ENCODE peak calls at places on chromosomes 5 and 9, in four cellular contexts. E is WTC11, C is GM12865, Z is mammary epithelial cell. I is an unnamed sample.

GRCh38 chr9:84189901-84190300 is 150.7 kb downstream of the SLC28A3 start:
- DNase-seq in E (no peak), C (no peak), Z (no peak), I (no peak)

GRCh38 chr5:178314066-178314660 is 81.6 kb upstream of the PHYKPL start:
- DNase-seq in E (no peak), C (no peak), Z (no peak), I (no peak)

GRCh38 chr5:176866913-176867312 is 32.2 kb downstream of the HK3 start:
- DNase-seq in E (no peak), C (no peak), Z (no peak), I (no peak)

GRCh38 chr5:64939772-64940510 is 171.2 kb downstream of the CWC27 start:
- DNase-seq in E (peak), C (no peak), Z (no peak), I (no peak)

GRCh38 chr5:133253661-133254060 is 201.8 kb downstream of the HSPA4 start:
- DNase-seq in E (no peak), C (no peak), Z (no peak), I (no peak)

GRCh38 chr5:131751551-131751950 is 45.3 kb downstream of the FNIP1 start:
- DNase-seq in E (no peak), C (no peak), Z (no peak), I (no peak)

GRCh38 chr9:88313364-88314220 is 74.7 kb upstream of the SPIN1 start:
- DNase-seq in E (peak), C (no peak), Z (no peak), I (no peak)

GRCh38 chr9:77710965-77711657 is 63.0 kb upstream of the GNA14 start:
- DNase-seq in E (no peak), C (no peak), Z (no peak), I (no peak)

GRCh38 chr5:146947181-146947941 is 68.8 kb upstream of the PPP2R2B start:
- DNase-seq in E (peak), C (peak), Z (peak), I (no peak)

GRCh38 chr5:87069311-87069710 is 198.4 kb upstream of the RASA1 start:
- DNase-seq in E (no peak), C (no peak), Z (no peak), I (no peak)

GRCh38 chr5:87074072-87074471 is 193.6 kb upstream of the RASA1 start:
- DNase-seq in E (no peak), C (no peak), Z (no peak), I (no peak)

GRCh38 chr5:87074934-87075541 is 192.6 kb upstream of the RASA1 start:
- DNase-seq in E (no peak), C (peak), Z (peak), I (peak)

DNA sequence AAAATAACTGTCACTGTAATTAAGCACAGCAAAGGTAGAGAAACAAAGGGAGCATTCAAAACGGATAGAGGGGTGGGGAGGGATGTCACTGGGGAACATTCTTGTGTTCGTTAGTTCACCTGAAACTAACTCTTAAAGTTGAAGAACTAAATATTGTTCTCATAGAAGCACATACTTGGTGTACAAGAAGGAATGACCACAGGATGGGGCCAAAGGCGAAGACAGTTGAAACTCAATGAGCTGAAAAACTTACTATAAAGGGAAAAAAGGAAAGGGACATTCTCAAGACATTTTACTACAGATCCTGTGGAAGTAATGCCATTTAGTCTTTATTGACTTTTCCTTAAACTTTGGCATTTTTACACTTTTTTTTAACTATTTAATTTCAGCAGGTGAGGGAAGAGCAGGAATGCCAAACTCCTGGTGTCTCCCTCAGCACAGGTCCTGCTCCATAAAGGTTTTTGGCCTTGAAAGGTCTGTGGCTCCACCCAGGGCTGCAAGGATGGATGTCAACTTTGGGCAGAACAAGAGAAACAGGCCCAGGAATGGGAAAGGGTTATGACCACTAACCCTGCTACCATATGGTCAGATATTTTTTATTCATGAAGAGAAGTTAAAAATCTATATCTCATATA is 197.6 kb upstream of the RASA1 start:
- DNase-seq in E (no peak), C (peak), Z (peak), I (peak)
- TF ChIP-seq CTCF in E (no peak), C (peak), Z (peak), I (peak)

GRCh38 chr5:14574891-14575496 is 6.6 kb upstream of the OTULINL start:
- DNase-seq in E (no peak), C (no peak), Z (no peak), I (no peak)

GRCh38 chr5:14577964-14578363 is 3.6 kb upstream of the OTULINL start:
- DNase-seq in E (no peak), C (no peak), Z (no peak), I (no peak)

GRCh38 chr5:14574124-14574523 is 7.5 kb upstream of the OTULINL start:
- DNase-seq in E (no peak), C (no peak), Z (no peak), I (no peak)

GRCh38 chr5:14579246-14579645 is 2.3 kb upstream of the OTULINL start:
- DNase-seq in E (no peak), C (no peak), Z (no peak), I (no peak)

GRCh38 chr5:14577079-14577725 is 4.4 kb upstream of the OTULINL start:
- DNase-seq in E (peak), C (no peak), Z (no peak), I (no peak)
- TF ChIP-seq CTCF in E (no peak), C (no peak), Z (no peak), I (no peak)

DNA sequence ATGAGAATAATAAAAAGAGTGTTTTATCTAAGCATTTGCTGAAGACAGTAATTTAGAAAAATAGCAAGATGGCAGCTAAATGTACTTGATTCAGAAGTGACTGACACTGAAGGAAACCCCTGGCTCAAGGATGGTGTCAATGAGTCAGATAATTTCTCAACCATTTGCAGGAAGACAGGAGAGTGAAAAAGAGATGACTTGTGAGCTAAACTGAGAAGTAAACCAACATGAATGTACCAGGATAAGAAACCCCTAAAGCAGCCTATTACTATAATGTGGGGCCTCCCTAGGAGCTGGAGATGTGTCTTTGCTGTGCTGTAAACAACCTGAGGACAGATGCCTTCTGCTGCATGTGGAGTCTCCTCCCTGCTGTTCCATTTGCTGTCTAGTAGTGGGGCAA is 246.4 kb downstream of the MAN2A1 start:
- DNase-seq in E (no peak), C (no peak), Z (peak), I (no peak)
- TF ChIP-seq CTCF in E (no peak), C (no peak), Z (no peak), I (no peak)

GRCh38 chr5:75733767-75734166 is 16.5 kb upstream of the POC5 start:
- DNase-seq in E (no peak), C (no peak), Z (no peak), I (no peak)
- TF ChIP-seq CTCF in E (no peak), C (no peak), Z (no peak), I (no peak)

GRCh38 chr5:13660072-13660471 is 284.4 kb downstream of the DNAH5 start:
- DNase-seq in E (no peak), C (no peak), Z (no peak), I (no peak)
- TF ChIP-seq CTCF in E (no peak), C (no peak), Z (peak), I (no peak)

DNA sequence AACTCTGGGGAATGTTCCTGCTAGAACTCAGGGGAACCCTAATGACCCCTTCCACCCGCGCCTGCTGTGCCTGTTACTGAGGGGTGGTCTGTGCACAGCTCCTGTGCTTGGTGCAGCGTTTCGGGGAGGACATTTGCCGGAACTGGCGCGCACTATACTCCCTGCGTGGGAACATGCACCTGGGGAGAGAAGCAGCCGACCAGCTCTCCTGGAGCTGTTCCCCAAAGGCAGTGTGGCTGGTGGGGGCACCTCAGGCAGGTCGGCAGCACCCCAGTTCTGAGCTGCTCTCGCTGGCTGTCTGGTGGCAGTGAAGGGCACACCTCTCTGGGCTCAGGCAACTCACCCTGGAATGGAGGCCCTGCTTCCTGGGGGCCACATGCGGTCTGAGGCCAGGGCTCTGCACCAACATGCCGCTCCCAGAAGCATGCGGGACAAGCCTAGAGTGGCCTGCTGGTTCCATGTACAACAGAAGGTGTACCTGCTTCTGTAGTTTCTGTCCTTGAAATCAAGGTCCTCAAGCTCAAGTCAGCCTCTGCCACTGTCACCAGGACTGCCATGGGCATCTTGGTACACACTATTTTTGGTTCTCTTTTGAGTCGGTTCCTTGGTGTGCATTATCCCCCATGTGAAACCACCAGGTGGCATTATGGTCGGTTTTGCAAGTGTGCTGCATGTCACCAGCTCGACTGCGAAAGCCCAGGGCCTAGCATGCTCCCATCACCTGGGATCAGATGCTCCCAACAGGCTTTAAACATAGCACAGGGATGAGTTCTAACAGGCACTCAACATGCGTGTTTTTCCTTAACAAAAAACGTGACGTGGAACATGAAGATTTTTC is 7.8 kb upstream of the MRNIP start:
- DNase-seq in E (no peak), C (peak), Z (no peak), I (no peak)
- TF ChIP-seq CTCF in E (no peak), C (peak), Z (no peak), I (peak)

GRCh38 chr5:145446412-145446811 is 388.7 kb downstream of the PRELID2 start:
- DNase-seq in E (no peak), C (no peak), Z (no peak), I (no peak)

GRCh38 chr5:145450286-145450969 is 384.7 kb downstream of the PRELID2 start:
- DNase-seq in E (no peak), C (no peak), Z (no peak), I (no peak)

GRCh38 chr5:145445027-145445426 is 390.1 kb downstream of the PRELID2 start:
- DNase-seq in E (no peak), C (no peak), Z (no peak), I (no peak)

GRCh38 chr5:145449794-145450193 is 385.3 kb downstream of the PRELID2 start:
- DNase-seq in E (no peak), C (no peak), Z (no peak), I (no peak)
- TF ChIP-seq CTCF in E (no peak), C (no peak), Z (no peak), I (no peak)

I was measured in GM10248.